ENCODE peak calls at places on chromosome 22, in seven cellular contexts. J is activated CD4-positive, alpha-beta T cell treated with anti-CD3 and anti-CD28 coated beads for 24 hours; G is AG08395; E is AG09319; M is stimulated activated CD4-positive, alpha-beta T cell treated with anti-CD3 and anti-CD28 coated beads, Interleukin-15, amount 100 ng/mL, for 24 hours; N is adipocyte; D is cardiac fibroblast. Z is an unnamed sample.

GRCh38 chr22:30946354-30946753 is 22.2 kb downstream of the MORC2 start:
- DNase-seq in J (no peak), N (no peak), M (no peak), E (no peak), D (no peak), G (no peak), Z (no peak)

GRCh38 chr22:23533771-23534191 is 46.3 kb downstream of the IGLL1 start:
- DNase-seq in E (no peak), J (no peak), D (no peak), N (no peak), M (no peak), G (no peak), Z (no peak)

GRCh38 chr22:45631839-45632238 is 39.8 kb upstream of the ATXN10 start:
- DNase-seq in M (no peak), E (no peak), J (no peak), G (no peak), D (no peak), N (no peak), Z (no peak)

GRCh38 chr22:37604875-37605274 is 3.8 kb upstream of the GGA1 start:
- DNase-seq in M (peak), N (no peak), E (no peak), G (no peak), D (no peak), J (no peak), Z (no peak)

GRCh38 chr22:35568751-35569725 is 28.4 kb downstream of the RASD2 start:
- DNase-seq in E (no peak), M (no peak), G (peak), D (peak), N (peak), J (no peak), Z (peak)

GRCh38 chr22:45504703-45505341 is 2.1 kb downstream of the FBLN1 start:
- DNase-seq in J (no peak), E (no peak), M (no peak), G (peak), D (peak), N (peak), Z (peak)

GRCh38 chr22:44392446-44392921 is 79.7 kb upstream of the SHISAL1 start:
- DNase-seq in N (no peak), D (no peak), G (no peak), J (no peak), M (no peak), E (no peak), Z (no peak)

GRCh38 chr22:47727656-47728055 is 965.2 kb downstream of the TBC1D22A start:
- DNase-seq in M (no peak), E (no peak), D (no peak), N (no peak), J (no peak), G (no peak), Z (no peak)

GRCh38 chr22:43272301-43272700 is 70.9 kb downstream of the SCUBE1 start:
- DNase-seq in G (peak), N (no peak), E (no peak), J (no peak), D (no peak), M (no peak), Z (peak)

GRCh38 chr22:30969532-30970355 is 679 bp downstream of the TUG1 start:
- DNase-seq in G (peak), M (peak), J (peak), N (peak), D (peak), E (peak), Z (peak)

GRCh38 chr22:40070701-40071100 is 75.9 kb downstream of the FAM83F start:
- DNase-seq in D (no peak), G (peak), J (no peak), E (no peak), M (no peak), N (peak), Z (no peak)

GRCh38 chr22:48898524-48899377 is 928.9 kb downstream of the BRD1 start:
- DNase-seq in M (no peak), D (no peak), E (no peak), N (no peak), J (no peak), G (no peak), Z (no peak)

GRCh38 chr22:50183141-50183971 is 2.4 kb upstream of the TRABD start:
- DNase-seq in E (no peak), M (no peak), J (no peak), D (no peak), G (no peak), N (no peak), Z (no peak)

GRCh38 chr22:38706101-38706884 is 549 bp downstream of the GTPBP1 start:
- DNase-seq in M (peak), D (peak), J (peak), G (peak), N (peak), E (no peak), Z (peak)

GRCh38 chr22:22342697-22343602 is 98.4 kb downstream of the VPREB1 start:
- DNase-seq in D (peak), M (peak), E (no peak), N (peak), G (peak), J (peak), Z (peak)

GRCh38 chr22:43867839-43868652 is 5.7 kb upstream of the SULT4A1 start:
- DNase-seq in J (peak), E (peak), N (peak), M (peak), G (peak), D (peak), Z (peak)

GRCh38 chr22:32204856-32205722 is at the start of gene RFPL2:
- DNase-seq in N (no peak), G (peak), M (peak), E (no peak), D (peak), J (no peak), Z (no peak)

GRCh38 chr22:19972251-19972650 is 30.6 kb upstream of the TXNRD2 start:
- DNase-seq in N (no peak), G (no peak), J (no peak), M (no peak), D (no peak), E (no peak), Z (no peak)

GRCh38 chr22:31128156-31128555 is 5.4 kb downstream of the INPP5J start:
- DNase-seq in N (no peak), D (no peak), J (no peak), M (no peak), G (no peak), E (no peak), Z (no peak)

GRCh38 chr22:37173709-37174108 is 14.3 kb downstream of the C1QTNF6 start:
- DNase-seq in J (no peak), M (no peak), N (peak), E (no peak), G (peak), D (peak), Z (no peak)

GRCh38 chr22:18035740-18036139 is 11.4 kb upstream of the MICAL3 start:
- DNase-seq in D (no peak), J (no peak), E (no peak), M (no peak), G (no peak), N (no peak), Z (no peak)